ENCODE peak calls at places on chromosomes 3 and 15, in four cellular contexts. N, T, H and R are unnamed samples.

GRCh38 chr15:64897345-64897985 is 14.2 kb upstream of the ANKDD1A start:
- DNase-seq in N (no peak), T (no peak), H (peak), R (peak)

GRCh38 chr15:36810656-36811449 is 231.4 kb downstream of the CDIN1 start:
- DNase-seq in N (no peak), T (no peak), H (no peak), R (no peak)

GRCh38 chr3:196774191-196774820 is 34.6 kb downstream of the PAK2 start:
- DNase-seq in N (no peak), T (no peak), H (peak), R (peak)

GRCh38 chr15:77626002-77626401 is 6.7 kb downstream of the LINGO1 start:
- DNase-seq in N (no peak), T (no peak), H (no peak), R (no peak)

GRCh38 chr3:144148356-144148755 is 176.7 kb downstream of the DIPK2A start:
- DNase-seq in N (no peak), T (no peak), H (no peak), R (no peak)

GRCh38 chr3:100169186-100169585 is 54.9 kb upstream of the FILIP1L start:
- DNase-seq in N (no peak), T (peak), H (peak), R (peak)

GRCh38 chr3:24037971-24038370 is 92.9 kb downstream of the NR1D2 start:
- DNase-seq in N (no peak), T (no peak), H (no peak), R (no peak)

GRCh38 chr3:100023150-100023549 is 91.2 kb downstream of the FILIP1L start:
- DNase-seq in N (no peak), T (no peak), H (no peak), R (no peak)

GRCh38 chr15:60328852-60329443 is 68.8 kb downstream of the ANXA2 start:
- DNase-seq in N (no peak), T (no peak), H (peak), R (no peak)

GRCh38 chr15:29541309-29541708 is 271.7 kb upstream of the NSMCE3 start:
- DNase-seq in N (no peak), T (no peak), H (no peak), R (no peak)

GRCh38 chr15:101501703-101502373 is 12.3 kb upstream of the PCSK6 start:
- DNase-seq in N (peak), T (peak), H (peak), R (no peak)

GRCh38 chr3:46565607-46566039 is 479 bp downstream of the LRRC2 start:
- DNase-seq in N (no peak), T (peak), H (no peak), R (no peak)

GRCh38 chr3:193971268-193971751 is 164.6 kb upstream of the HES1 start:
- DNase-seq in N (no peak), T (no peak), H (no peak), R (no peak)

GRCh38 chr3:99357131-99357530 is 281.3 kb upstream of the COL8A1 start:
- DNase-seq in N (no peak), T (no peak), H (no peak), R (no peak)

GRCh38 chr3:78414261-78414660 is 1353.5 kb downstream of the ROBO1 start:
- DNase-seq in N (no peak), T (no peak), H (no peak), R (no peak)

GRCh38 chr3:150742679-150743078 is 20.3 kb downstream of the SIAH2 start:
- DNase-seq in N (no peak), T (no peak), H (no peak), R (no peak)

GRCh38 chr3:196969001-196969659 is 497 bp upstream of the PIGZ start:
- DNase-seq in N (peak), T (no peak), H (peak), R (no peak)

GRCh38 chr3:133488785-133489367 is 84.6 kb upstream of the CDV3 start:
- DNase-seq in N (no peak), T (no peak), H (no peak), R (no peak)

GRCh38 chr15:40245666-40246065 is 6.8 kb downstream of the PAK6 start:
- DNase-seq in N (no peak), T (no peak), H (no peak), R (peak)

GRCh38 chr3:13058346-13059120 is 14.7 kb downstream of the IQSEC1 start:
- DNase-seq in N (no peak), T (no peak), H (no peak), R (no peak)

GRCh38 chr3:61772439-61772838 is 211.1 kb downstream of the PTPRG start:
- DNase-seq in N (no peak), T (no peak), H (no peak), R (no peak)

GRCh38 chr3:190155752-190156151 is 35.1 kb upstream of the P3H2 start:
- DNase-seq in N (no peak), T (no peak), H (no peak), R (no peak)

GRCh38 chr3:12909710-12910109 is 68.3 kb upstream of the RPL32 start:
- DNase-seq in N (no peak), T (no peak), H (no peak), R (no peak)

GRCh38 chr15:70589221-70589620 is 174.1 kb downstream of the UACA start:
- DNase-seq in N (no peak), T (no peak), H (no peak), R (no peak)

GRCh38 chr15:67819636-67820035 is 5.7 kb upstream of the SKOR1 start:
- DNase-seq in N (no peak), T (no peak), H (no peak), R (peak)

GRCh38 chr3:31615071-31615875 is 82.5 kb downstream of the STT3B start:
- DNase-seq in N (no peak), T (no peak), H (peak), R (no peak)

GRCh38 chr15:68821898-68822380 is 1.2 kb upstream of the ANP32A start:
- DNase-seq in N (no peak), T (peak), H (peak), R (no peak)

GRCh38 chr3:130395916-130396315 is 50.4 kb downstream of the COL6A5 start:
- DNase-seq in N (no peak), T (no peak), H (no peak), R (no peak)